ENCODE peak calls at places on chromosomes 13 and 19, in six cellular contexts. One of them, this sample, is unnamed.

GRCh38 chr13:110746443-110746842 is 32.9 kb downstream of the ING1 start:
- DNase-seq in Karpas-422: no peak
- DNase-seq in SJCRH30: no peak
- DNase-seq in ascending aorta: no peak
- DNase-seq in testis: no peak
- DNase-seq in ovary: no peak
- DNase-seq in this sample: no peak

GRCh38 chr13:27796544-27797227 is 4.4 kb downstream of the GSX1 start:
- DNase-seq in testis: no peak
- DNase-seq in Karpas-422: no peak
- DNase-seq in SJCRH30: no peak
- DNase-seq in ovary: no peak
- DNase-seq in ascending aorta: no peak
- DNase-seq in this sample: no peak

GRCh38 chr19:55212447-55212846 is 3.1 kb upstream of the PTPRH start:
- DNase-seq in testis: no peak
- DNase-seq in SJCRH30: no peak
- DNase-seq in Karpas-422: peak; percentile 97
- DNase-seq in ovary: no peak
- DNase-seq in ascending aorta: no peak
- DNase-seq in this sample: no peak

GRCh38 chr19:5131866-5132561 is 163.1 kb downstream of the KDM4B start:
- DNase-seq in Karpas-422: peak; percentile 77
- DNase-seq in testis: peak; percentile 68
- DNase-seq in SJCRH30: no peak
- DNase-seq in ovary: no peak
- DNase-seq in ascending aorta: no peak
- DNase-seq in this sample: no peak

GRCh38 chr19:35959968-35960320 is 23.8 kb downstream of the LRFN3 start:
- DNase-seq in SJCRH30: no peak
- DNase-seq in testis: no peak
- DNase-seq in ovary: no peak
- DNase-seq in Karpas-422: no peak
- DNase-seq in ascending aorta: no peak
- DNase-seq in this sample: no peak

GRCh38 chr19:17749912-17750317 is 1.4 kb upstream of the FCHO1 start:
- DNase-seq in Karpas-422: no peak
- DNase-seq in testis: no peak
- DNase-seq in ovary: no peak
- DNase-seq in SJCRH30: no peak
- DNase-seq in ascending aorta: no peak
- DNase-seq in this sample: no peak

GRCh38 chr19:7293795-7294570 is at the start of gene INSR:
- DNase-seq in testis: peak; percentile 87
- DNase-seq in ovary: peak; percentile 93
- DNase-seq in Karpas-422: no peak
- DNase-seq in SJCRH30: peak; percentile 86
- DNase-seq in ascending aorta: peak; percentile 95
- DNase-seq in this sample: peak; percentile 95

GRCh38 chr13:98795220-98795619 is 42.7 kb upstream of the SLC15A1 start:
- DNase-seq in ascending aorta: no peak
- DNase-seq in ovary: no peak
- DNase-seq in Karpas-422: no peak
- DNase-seq in SJCRH30: no peak
- DNase-seq in testis: no peak
- DNase-seq in this sample: no peak

GRCh38 chr13:77878186-77878585 is 40.4 kb downstream of the EDNRB start:
- DNase-seq in ovary: no peak
- DNase-seq in ascending aorta: no peak
- DNase-seq in Karpas-422: no peak
- DNase-seq in SJCRH30: no peak
- DNase-seq in testis: no peak
- DNase-seq in this sample: no peak

GRCh38 chr13:33637978-33638743 is 179.8 kb upstream of the RFC3 start:
- DNase-seq in ovary: no peak
- DNase-seq in ascending aorta: no peak
- DNase-seq in SJCRH30: no peak
- DNase-seq in Karpas-422: no peak
- DNase-seq in testis: no peak
- DNase-seq in this sample: no peak

GRCh38 chr13:78599911-78600310 is 3.4 kb downstream of the POU4F1 start:
- DNase-seq in Karpas-422: no peak
- DNase-seq in SJCRH30: no peak
- DNase-seq in ascending aorta: no peak
- DNase-seq in ovary: no peak
- DNase-seq in testis: no peak
- DNase-seq in this sample: no peak

GRCh38 chr19:49014870-49015255 is 2.0 kb downstream of the LHB start:
- DNase-seq in SJCRH30: no peak
- DNase-seq in ovary: no peak
- DNase-seq in Karpas-422: no peak
- DNase-seq in testis: no peak
- DNase-seq in ascending aorta: no peak
- DNase-seq in this sample: no peak

GRCh38 chr19:37227996-37228395 is 10.0 kb downstream of the ZNF383 start:
- DNase-seq in ovary: no peak
- DNase-seq in testis: peak; percentile 58
- DNase-seq in ascending aorta: no peak
- DNase-seq in Karpas-422: peak; percentile 68
- DNase-seq in SJCRH30: peak; percentile 32
- DNase-seq in this sample: no peak

GRCh38 chr19:33325920-33326319 is 23.6 kb upstream of the CEBPA start:
- DNase-seq in ascending aorta: no peak
- DNase-seq in Karpas-422: no peak
- DNase-seq in ovary: no peak
- DNase-seq in SJCRH30: no peak
- DNase-seq in testis: no peak
- DNase-seq in this sample: peak; percentile 87

GRCh38 chr13:110616103-110617101 is 1.1 kb downstream of the NAXD start:
- DNase-seq in ascending aorta: peak; percentile 72
- DNase-seq in Karpas-422: peak; percentile 66
- DNase-seq in SJCRH30: peak; percentile 20
- DNase-seq in ovary: peak; percentile 63
- DNase-seq in testis: peak; percentile 67
- DNase-seq in this sample: peak; percentile 62

GRCh38 chr19:13066231-13066630 is 36.4 kb downstream of the LYL1 start:
- DNase-seq in ascending aorta: no peak
- DNase-seq in ovary: no peak
- DNase-seq in SJCRH30: no peak
- DNase-seq in Karpas-422: no peak
- DNase-seq in testis: no peak
- DNase-seq in this sample: no peak

GRCh38 chr19:44646049-44646416 is 2.3 kb downstream of the PVR start:
- DNase-seq in ascending aorta: no peak
- DNase-seq in SJCRH30: no peak
- DNase-seq in ovary: no peak
- DNase-seq in Karpas-422: no peak
- DNase-seq in testis: no peak
- DNase-seq in this sample: no peak
- H3K36me3 ChIP-seq in ascending aorta: peaks cover 20% of the 10 kb centered on the region
- H3K36me3 ChIP-seq in SJCRH30: peaks cover 29% of the 10 kb centered on the region
- H3K36me3 ChIP-seq in ovary: no peaks in the 10 kb centered on the region
- H3K36me3 ChIP-seq in Karpas-422: no peaks in the 10 kb centered on the region
- H3K36me3 ChIP-seq in testis: no peaks in the 10 kb centered on the region
- H3K36me3 ChIP-seq in this sample: peaks cover 4% of the 10 kb centered on the region

GRCh38 chr19:47885067-47885463 is 1.1 kb downstream of the SULT2A1 start:
- DNase-seq in SJCRH30: no peak
- DNase-seq in Karpas-422: no peak
- DNase-seq in ovary: no peak
- DNase-seq in ascending aorta: no peak
- DNase-seq in testis: no peak
- DNase-seq in this sample: no peak
- H3K4me3 ChIP-seq in SJCRH30: no peak overlapping the region
- H3K4me3 ChIP-seq in Karpas-422: no peak overlapping the region
- H3K4me3 ChIP-seq in ovary: no peak overlapping the region
- H3K4me3 ChIP-seq in ascending aorta: no peak overlapping the region
- H3K4me3 ChIP-seq in testis: no peak overlapping the region
- H3K4me3 ChIP-seq in this sample: no peak overlapping the region

GRCh38 chr13:32168136-32168535 is 136.6 kb downstream of the FRY start:
- DNase-seq in testis: no peak
- DNase-seq in Karpas-422: no peak
- DNase-seq in ovary: no peak
- DNase-seq in ascending aorta: no peak
- DNase-seq in SJCRH30: no peak
- DNase-seq in this sample: no peak

GRCh38 chr13:32170841-32171240 is 139.3 kb downstream of the FRY start:
- DNase-seq in ascending aorta: no peak
- DNase-seq in SJCRH30: no peak
- DNase-seq in Karpas-422: no peak
- DNase-seq in ovary: no peak
- DNase-seq in testis: no peak
- DNase-seq in this sample: no peak

GRCh38 chr13:32164622-32165268 is 133.2 kb downstream of the FRY start:
- DNase-seq in testis: peak; percentile 63
- DNase-seq in SJCRH30: peak; percentile 89
- DNase-seq in ovary: no peak
- DNase-seq in ascending aorta: no peak
- DNase-seq in Karpas-422: peak; percentile 94
- DNase-seq in this sample: no peak

DNA sequence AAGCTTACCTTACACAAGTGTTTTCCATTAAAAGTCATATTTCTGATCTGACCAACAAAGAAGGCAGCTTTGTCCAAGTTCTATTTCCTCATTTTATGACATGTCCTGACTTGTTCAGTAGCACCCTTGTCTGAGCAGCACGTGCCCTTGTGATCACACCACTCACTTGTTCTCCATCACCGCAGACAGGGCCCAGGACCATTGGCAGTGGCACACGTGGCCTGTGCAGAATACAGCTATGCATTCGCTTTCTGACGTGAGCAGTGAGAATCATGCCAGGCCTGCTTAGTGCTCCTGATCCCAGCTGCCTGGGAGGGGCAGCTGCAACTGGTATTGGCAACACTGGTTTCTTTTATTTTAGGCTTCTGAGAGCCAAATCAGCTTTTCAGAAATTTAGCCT is 134.2 kb downstream of the FRY start:
- DNase-seq in testis: no peak
- DNase-seq in SJCRH30: no peak
- DNase-seq in Karpas-422: no peak
- DNase-seq in ovary: no peak
- DNase-seq in ascending aorta: peak; percentile 72
- DNase-seq in this sample: no peak
- H3K4me1 ChIP-seq in testis: no peaks in the 10 kb centered on the region
- H3K4me1 ChIP-seq in SJCRH30: peaks cover 3% of the 10 kb centered on the region
- H3K4me1 ChIP-seq in Karpas-422: no peaks in the 10 kb centered on the region
- H3K4me1 ChIP-seq in ovary: no peaks in the 10 kb centered on the region
- H3K4me1 ChIP-seq in ascending aorta: peaks cover 9% of the 10 kb centered on the region
- H3K4me1 ChIP-seq in this sample: peaks cover 6% of the 10 kb centered on the region

DNA sequence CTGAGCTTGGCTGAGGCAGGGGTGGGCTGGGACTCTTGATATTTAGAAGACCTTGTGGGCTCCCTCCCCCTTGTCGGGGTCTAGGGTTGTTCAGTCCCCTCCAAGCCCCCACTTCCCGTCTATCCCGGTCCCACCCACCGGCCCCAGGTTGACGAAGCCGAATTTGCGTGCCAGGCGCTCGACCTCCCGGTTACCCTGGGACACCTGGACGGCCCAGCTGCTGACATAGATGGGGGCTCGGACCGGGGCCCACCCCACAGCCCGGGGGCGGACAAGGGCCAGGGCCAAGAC is 185 bp downstream of the PCSK4 start:
- DNase-seq in SJCRH30: no peak
- DNase-seq in testis: no peak
- DNase-seq in Karpas-422: no peak
- DNase-seq in ascending aorta: no peak
- DNase-seq in ovary: no peak
- DNase-seq in this sample: no peak
- H3K36me3 ChIP-seq in SJCRH30: no peaks in the 10 kb centered on the region
- H3K36me3 ChIP-seq in testis: no peaks in the 10 kb centered on the region
- H3K36me3 ChIP-seq in Karpas-422: no peaks in the 10 kb centered on the region
- H3K36me3 ChIP-seq in ascending aorta: no peaks in the 10 kb centered on the region
- H3K36me3 ChIP-seq in ovary: no peaks in the 10 kb centered on the region
- H3K36me3 ChIP-seq in this sample: no peaks in the 10 kb centered on the region

DNA sequence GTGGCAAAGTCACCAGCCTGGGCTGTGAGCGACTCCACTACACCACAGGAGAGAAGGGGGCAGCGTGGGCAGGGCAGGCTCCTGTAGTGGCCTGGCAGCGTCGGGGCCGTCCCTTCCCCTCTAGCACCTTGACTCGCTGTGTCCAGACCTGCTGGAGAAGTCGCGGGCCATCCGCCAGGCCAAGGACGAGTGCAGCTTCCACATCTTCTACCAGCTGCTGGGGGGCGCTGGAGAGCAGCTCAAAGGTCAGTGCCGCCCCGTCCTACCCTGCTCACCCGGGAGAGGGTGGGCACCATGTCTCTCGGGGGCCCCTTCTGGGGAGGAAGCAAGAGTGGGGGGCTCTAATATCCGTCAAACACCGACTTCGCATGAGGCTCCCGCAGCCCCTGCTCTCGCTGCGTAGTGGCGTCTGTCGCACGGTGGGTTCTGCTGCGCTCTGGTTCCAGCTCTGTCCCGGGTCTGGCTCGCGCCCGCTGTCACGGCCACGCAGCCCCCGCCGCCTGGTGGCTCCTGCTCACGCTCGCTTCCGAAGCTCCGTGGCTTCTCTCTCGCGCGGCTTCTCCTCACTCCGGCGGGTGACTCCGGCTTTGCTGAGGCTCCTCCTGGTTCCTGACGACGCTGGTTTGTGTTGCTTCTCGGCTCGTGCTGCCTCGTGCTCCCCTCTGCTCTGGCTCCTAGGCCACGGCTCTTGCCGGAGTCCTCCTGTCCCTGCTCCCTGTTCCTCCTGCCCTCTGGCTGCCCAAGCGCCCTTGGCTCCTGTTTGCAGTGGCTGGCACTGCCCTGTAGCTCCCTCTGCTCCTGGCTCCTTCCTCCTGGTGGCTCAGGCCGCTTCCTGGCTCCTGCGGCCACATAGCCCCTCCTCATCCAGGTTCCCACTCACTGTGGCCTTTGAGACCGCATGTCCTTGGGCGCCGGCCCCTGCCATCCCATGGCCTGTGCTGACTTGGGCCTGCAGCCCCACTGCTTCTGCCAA is 27.2 kb downstream of the MYH14 start:
- DNase-seq in ascending aorta: no peak
- DNase-seq in ovary: no peak
- DNase-seq in testis: peak; percentile 30
- DNase-seq in Karpas-422: no peak
- DNase-seq in SJCRH30: no peak
- DNase-seq in this sample: no peak
- H3K4me3 ChIP-seq in ascending aorta: no peak overlapping the region
- H3K4me3 ChIP-seq in ovary: no peak overlapping the region
- H3K4me3 ChIP-seq in testis: peak overlapping the region; percentile 48
- H3K4me3 ChIP-seq in Karpas-422: no peak overlapping the region
- H3K4me3 ChIP-seq in SJCRH30: no peak overlapping the region
- H3K4me3 ChIP-seq in this sample: no peak overlapping the region